ENCODE peak calls at places on chromosomes 12 and 14, in ten cellular contexts. T, Q, M, P, N, L, W, D, Z and C are unnamed samples.

GRCh38 chr12:80470403-80470802 is 26.4 kb downstream of the PTPRQ start:
- DNase-seq in T (no peak), Z (no peak), Q (no peak), P (no peak), L (no peak), W (no peak), M (no peak), N (no peak), D (no peak), C (no peak)

GRCh38 chr12:85394809-85395208 is 114.8 kb downstream of the ALX1 start:
- DNase-seq in N (no peak), D (no peak), Z (no peak), Q (no peak), L (no peak), T (no peak), M (no peak), W (no peak), P (no peak), C (no peak)

GRCh38 chr12:22334696-22335290 is at the start of gene ST8SIA1:
- DNase-seq in T (no peak), P (peak; percentile 27), D (peak; percentile 57), M (peak; percentile 33), N (no peak), L (peak; percentile 56), W (peak; percentile 15), Z (no peak), Q (no peak), C (peak; percentile 60)

GRCh38 chr12:95102916-95103671 is 29.7 kb upstream of the NR2C1 start:
- DNase-seq in D (no peak), Z (no peak), Q (peak; percentile 28), W (peak; percentile 59), L (peak; percentile 73), P (peak; percentile 89), M (no peak), T (peak; percentile 71), N (no peak), C (peak; percentile 62)

GRCh38 chr14:105473033-105473676 is 1.5 kb upstream of the CRIP2 start:
- DNase-seq in N (no peak), T (no peak), Q (no peak), Z (peak; percentile 93), D (no peak), W (no peak), M (no peak), P (no peak), L (no peak), C (no peak)

GRCh38 chr14:99395904-99396530 is 84.6 kb downstream of the SETD3 start:
- DNase-seq in N (no peak), M (peak; percentile 45), D (no peak), L (no peak), T (no peak), Q (no peak), P (peak; percentile 83), W (peak; percentile 33), Z (no peak), C (peak; percentile 66)

GRCh38 chr14:68177728-68178127 is 358.1 kb downstream of the RAD51B start:
- DNase-seq in W (no peak), T (no peak), Q (no peak), L (no peak), P (no peak), D (no peak), N (no peak), M (no peak), Z (no peak), C (no peak)

GRCh38 chr12:131114942-131115584 is 161.4 kb downstream of the ADGRD1 start:
- DNase-seq in M (no peak), Z (no peak), P (no peak), L (no peak), D (no peak), N (peak; percentile 24), T (no peak), W (no peak), Q (no peak), C (no peak)

GRCh38 chr12:109944561-109944960 is 44.5 kb downstream of the TCHP start:
- DNase-seq in M (no peak), Z (no peak), N (no peak), D (no peak), Q (no peak), W (no peak), L (no peak), P (no peak), T (no peak), C (no peak)

GRCh38 chr12:11633968-11634367 is 15.5 kb upstream of the ETV6 start:
- DNase-seq in T (no peak), W (peak; percentile 52), Q (no peak), M (no peak), L (no peak), P (peak; percentile 45), D (no peak), N (no peak), Z (no peak), C (no peak)

GRCh38 chr14:35384386-35385041 is 20.0 kb downstream of the NFKBIA start:
- DNase-seq in Q (no peak), W (peak; percentile 94), M (no peak), L (no peak), Z (peak; percentile 85), T (peak; percentile 91), D (no peak), N (peak; percentile 78), P (peak; percentile 96), C (no peak)

GRCh38 chr14:103803661-103804060 is 43.7 kb downstream of the PPP1R13B start:
- DNase-seq in L (no peak), W (peak; percentile 31), Q (no peak), P (no peak), Z (no peak), T (no peak), D (no peak), M (no peak), N (no peak), C (no peak)

GRCh38 chr14:76432967-76433752 is 57.2 kb downstream of the ESRRB start:
- DNase-seq in P (no peak), Z (no peak), W (no peak), Q (no peak), D (no peak), T (no peak), M (no peak), L (no peak), N (no peak), C (no peak)

GRCh38 chr12:93572712-93573551 is 457 bp downstream of the SOCS2 start:
- DNase-seq in Z (peak; percentile 78), D (peak; percentile 44), L (peak; percentile 41), Q (no peak), N (peak; percentile 46), P (peak; percentile 32), M (no peak), T (no peak), W (peak; percentile 40), C (peak; percentile 7)

GRCh38 chr14:48672506-48672905 is 913.7 kb downstream of the RPS29 start:
- DNase-seq in M (no peak), L (no peak), N (no peak), Z (no peak), W (no peak), P (no peak), D (no peak), Q (no peak), T (no peak), C (no peak)

GRCh38 chr14:47993883-47994282 is 318.5 kb upstream of the MDGA2 start:
- DNase-seq in W (no peak), Q (no peak), M (no peak), P (no peak), N (no peak), Z (no peak), D (no peak), T (no peak), L (no peak), C (no peak)

GRCh38 chr12:110858848-110859247 is 12.1 kb downstream of the CCDC63 start:
- DNase-seq in Q (no peak), L (no peak), W (no peak), D (no peak), T (no peak), N (no peak), M (no peak), Z (no peak), P (no peak), C (no peak)

DNA sequence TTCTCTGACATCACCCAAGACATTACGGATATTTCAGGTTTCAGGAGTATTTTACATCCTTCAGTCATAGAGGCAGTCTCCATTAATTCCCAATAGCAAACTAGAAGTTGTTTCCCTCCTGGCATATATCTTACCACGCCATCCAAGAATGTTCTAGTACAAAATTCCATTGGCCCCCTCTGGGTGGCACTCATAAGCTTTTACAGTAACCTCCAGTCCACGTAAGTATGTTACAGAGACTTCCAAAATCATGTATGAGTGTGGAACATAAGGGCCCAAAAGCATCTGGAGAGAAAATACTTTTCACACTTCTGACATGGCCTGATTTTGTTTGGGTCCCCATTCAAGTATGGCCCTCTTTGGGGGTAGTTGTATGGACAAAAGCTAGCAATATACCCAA is 58.1 kb upstream of the DHRS4 start:
- DNase-seq in P (no peak), N (no peak), T (no peak), M (no peak), L (no peak), Z (no peak), Q (peak; percentile 4), D (no peak), W (no peak), C (no peak)
- TF ChIP-seq CTCF in P (no peak), N (no peak), T (peak; percentile 2), M (no peak), L (no peak), Z (no peak), Q (peak; percentile 55), D (no peak), W (peak; percentile 18), C (no peak)

GRCh38 chr14:64994540-64994939 is 7.8 kb downstream of the FNTB start:
- DNase-seq in D (no peak), Z (no peak), L (no peak), T (no peak), Q (no peak), N (no peak), P (no peak), M (no peak), W (no peak), C (no peak)
- TF ChIP-seq CTCF in D (no peak), Z (no peak), L (no peak), T (no peak), Q (no peak), N (no peak), P (no peak), M (no peak), W (no peak), C (no peak)

GRCh38 chr14:44166611-44167010 is 340.5 kb downstream of the FSCB start:
- DNase-seq in Z (no peak), Q (no peak), P (no peak), D (no peak), M (no peak), L (no peak), N (no peak), T (no peak), W (no peak), C (no peak)
- TF ChIP-seq CTCF in Z (no peak), Q (no peak), P (no peak), D (no peak), M (no peak), L (no peak), N (no peak), T (no peak), W (no peak), C (no peak)

GRCh38 chr12:30320561-30320960 is 375.1 kb downstream of the IPO8 start:
- DNase-seq in P (no peak), M (no peak), D (no peak), T (no peak), Z (no peak), W (no peak), N (no peak), Q (no peak), L (no peak), C (no peak)

DNA sequence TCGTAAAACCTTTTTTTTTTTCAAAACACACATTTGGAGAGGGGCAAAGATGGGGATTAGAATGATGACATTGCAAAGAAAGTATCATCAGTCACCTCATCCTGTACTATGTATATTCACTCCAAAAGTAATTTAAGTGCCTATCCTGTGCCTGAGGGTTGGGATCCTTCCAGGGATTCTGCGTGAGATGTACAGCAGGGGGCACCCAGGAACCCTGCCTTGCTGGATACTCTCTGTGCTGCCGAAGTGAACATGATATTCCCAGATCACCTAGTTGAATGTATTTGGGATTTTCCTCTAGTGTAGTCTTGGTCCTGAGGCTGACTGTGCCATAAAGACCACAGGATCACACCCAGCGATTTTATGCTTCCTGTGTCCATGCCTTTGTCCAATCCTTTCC is 372.7 kb downstream of the IPO8 start:
- DNase-seq in Q (no peak), N (no peak), M (no peak), Z (no peak), T (no peak), P (no peak), L (no peak), W (peak; percentile 1), D (no peak), C (no peak)
- TF ChIP-seq CTCF in Q (no peak), N (peak; percentile 22), M (no peak), Z (no peak), T (peak; percentile 9), P (no peak), L (no peak), W (peak; percentile 23), D (no peak), C (no peak)